ENCODE peak calls at places on chromosomes 12 and 14, in four cellular contexts. One of them, this sample, is unnamed.
A peak's percentile ranks its signal among the peaks of the same experiment; 100 is the strongest.

GRCh38 chr14:106872619-106873446 is 1346.5 kb downstream of the TMEM121 start:
- DNase-seq in left lung: peak; percentile 95
- DNase-seq in GM23338: peak; percentile 3
- DNase-seq in CD4-positive, CD25-positive, alpha-beta regulatory T cell: peak; percentile 69
- DNase-seq in this sample: peak; percentile 65

GRCh38 chr12:121766290-121767039 is 27.0 kb downstream of the RHOF start:
- DNase-seq in left lung: no peak
- DNase-seq in GM23338: no peak
- DNase-seq in CD4-positive, CD25-positive, alpha-beta regulatory T cell: no peak
- DNase-seq in this sample: no peak

GRCh38 chr14:75578099-75578785 is at the start of gene FLVCR2:
- DNase-seq in left lung: peak; percentile 97
- DNase-seq in CD4-positive, CD25-positive, alpha-beta regulatory T cell: peak; percentile 78
- DNase-seq in GM23338: peak; percentile 76
- DNase-seq in this sample: peak; percentile 48

GRCh38 chr12:112524676-112525425 is 106.1 kb downstream of the PTPN11 start:
- DNase-seq in CD4-positive, CD25-positive, alpha-beta regulatory T cell: no peak
- DNase-seq in GM23338: peak; percentile 44
- DNase-seq in left lung: no peak
- DNase-seq in this sample: no peak

GRCh38 chr14:92503756-92504491 is 9.7 kb upstream of the RIN3 start:
- DNase-seq in CD4-positive, CD25-positive, alpha-beta regulatory T cell: no peak
- DNase-seq in GM23338: no peak
- DNase-seq in left lung: no peak
- DNase-seq in this sample: no peak

GRCh38 chr12:94148841-94149780 is 734 bp downstream of the PLXNC1 start:
- DNase-seq in CD4-positive, CD25-positive, alpha-beta regulatory T cell: peak; percentile 63
- DNase-seq in left lung: peak; percentile 92
- DNase-seq in GM23338: peak; percentile 75
- DNase-seq in this sample: peak; percentile 26

GRCh38 chr14:57182760-57183503 is 85.8 kb downstream of the EXOC5 start:
- DNase-seq in GM23338: peak; percentile 74
- DNase-seq in left lung: no peak
- DNase-seq in CD4-positive, CD25-positive, alpha-beta regulatory T cell: no peak
- DNase-seq in this sample: no peak

GRCh38 chr12:124305776-124306685 is 11.1 kb downstream of the RFLNA start:
- DNase-seq in GM23338: no peak
- DNase-seq in left lung: peak; percentile 43
- DNase-seq in CD4-positive, CD25-positive, alpha-beta regulatory T cell: no peak
- DNase-seq in this sample: no peak

GRCh38 chr14:64954491-64955240 is 12.1 kb upstream of the GPX2 start:
- DNase-seq in left lung: no peak
- DNase-seq in CD4-positive, CD25-positive, alpha-beta regulatory T cell: no peak
- DNase-seq in GM23338: no peak
- DNase-seq in this sample: no peak

GRCh38 chr14:85415015-85415712 is 114.8 kb upstream of the FLRT2 start:
- DNase-seq in left lung: no peak
- DNase-seq in GM23338: peak; percentile 61
- DNase-seq in CD4-positive, CD25-positive, alpha-beta regulatory T cell: no peak
- DNase-seq in this sample: no peak

GRCh38 chr14:25833341-25834121 is 764.3 kb downstream of the NOVA1 start:
- DNase-seq in CD4-positive, CD25-positive, alpha-beta regulatory T cell: no peak
- DNase-seq in left lung: no peak
- DNase-seq in GM23338: peak; percentile 74
- DNase-seq in this sample: no peak

GRCh38 chr14:73712071-73712506 is 2.1 kb downstream of the PNMA1 start:
- DNase-seq in GM23338: no peak
- DNase-seq in CD4-positive, CD25-positive, alpha-beta regulatory T cell: peak; percentile 61
- DNase-seq in left lung: no peak
- DNase-seq in this sample: no peak

GRCh38 chr12:56996793-56997545 is 9.4 kb downstream of the ZBTB39 start:
- DNase-seq in left lung: no peak
- DNase-seq in CD4-positive, CD25-positive, alpha-beta regulatory T cell: no peak
- DNase-seq in GM23338: no peak
- DNase-seq in this sample: no peak

GRCh38 chr12:122888232-122888752 is 7.6 kb downstream of the VPS37B start:
- DNase-seq in CD4-positive, CD25-positive, alpha-beta regulatory T cell: peak; percentile 55
- DNase-seq in left lung: no peak
- DNase-seq in GM23338: peak; percentile 89
- DNase-seq in this sample: peak; percentile 46

GRCh38 chr14:90491868-90492560 is 95.2 kb downstream of the CALM1 start:
- DNase-seq in left lung: no peak
- DNase-seq in CD4-positive, CD25-positive, alpha-beta regulatory T cell: no peak
- DNase-seq in GM23338: no peak
- DNase-seq in this sample: no peak

GRCh38 chr14:20690848-20691640 is 2.5 kb downstream of the ANG start:
- DNase-seq in GM23338: peak; percentile 80
- DNase-seq in CD4-positive, CD25-positive, alpha-beta regulatory T cell: peak; percentile 79
- DNase-seq in left lung: no peak
- DNase-seq in this sample: peak; percentile 22

GRCh38 chr12:42587564-42588307 is 1.8 kb downstream of the PRICKLE1 start:
- DNase-seq in left lung: no peak
- DNase-seq in GM23338: no peak
- DNase-seq in CD4-positive, CD25-positive, alpha-beta regulatory T cell: no peak
- DNase-seq in this sample: no peak

GRCh38 chr12:104494137-104494815 is 37.5 kb downstream of the CHST11 start:
- DNase-seq in GM23338: no peak
- DNase-seq in left lung: no peak
- DNase-seq in CD4-positive, CD25-positive, alpha-beta regulatory T cell: peak; percentile 92
- DNase-seq in this sample: no peak

GRCh38 chr12:122501489-122501989 is 807 bp upstream of the ZCCHC8 start:
- DNase-seq in left lung: no peak
- DNase-seq in CD4-positive, CD25-positive, alpha-beta regulatory T cell: no peak
- DNase-seq in GM23338: no peak
- DNase-seq in this sample: no peak

GRCh38 chr12:46267618-46268348 is 1.1 kb downstream of the SLC38A1 start:
- DNase-seq in CD4-positive, CD25-positive, alpha-beta regulatory T cell: peak; percentile 60
- DNase-seq in GM23338: no peak
- DNase-seq in left lung: peak; percentile 78
- DNase-seq in this sample: peak; percentile 25

GRCh38 chr14:72907886-72908285 is 14.0 kb upstream of the DPF3 start:
- DNase-seq in GM23338: no peak
- DNase-seq in CD4-positive, CD25-positive, alpha-beta regulatory T cell: no peak
- DNase-seq in left lung: no peak
- DNase-seq in this sample: no peak

GRCh38 chr12:122111070-122111750 is 32.7 kb downstream of the MLXIP start:
- DNase-seq in CD4-positive, CD25-positive, alpha-beta regulatory T cell: peak; percentile 27
- DNase-seq in left lung: no peak
- DNase-seq in GM23338: no peak
- DNase-seq in this sample: no peak

GRCh38 chr12:128245890-128246289 is 21.1 kb upstream of the TMEM132C start:
- DNase-seq in CD4-positive, CD25-positive, alpha-beta regulatory T cell: no peak
- DNase-seq in GM23338: no peak
- DNase-seq in left lung: no peak
- DNase-seq in this sample: no peak

GRCh38 chr12:87413784-87414183 is 615.4 kb downstream of the C12orf50 start:
- DNase-seq in GM23338: no peak
- DNase-seq in CD4-positive, CD25-positive, alpha-beta regulatory T cell: no peak
- DNase-seq in left lung: no peak
- DNase-seq in this sample: no peak

GRCh38 chr12:52774629-52775250 is 2.4 kb downstream of the KRT76 start:
- DNase-seq in left lung: no peak
- DNase-seq in CD4-positive, CD25-positive, alpha-beta regulatory T cell: no peak
- DNase-seq in GM23338: no peak
- DNase-seq in this sample: no peak

GRCh38 chr14:58992935-58993334 is 195.5 kb upstream of the DAAM1 start:
- DNase-seq in left lung: no peak
- DNase-seq in CD4-positive, CD25-positive, alpha-beta regulatory T cell: no peak
- DNase-seq in GM23338: no peak
- DNase-seq in this sample: no peak

GRCh38 chr14:33465952-33466700 is 484.7 kb downstream of the EGLN3 start:
- DNase-seq in CD4-positive, CD25-positive, alpha-beta regulatory T cell: no peak
- DNase-seq in GM23338: no peak
- DNase-seq in left lung: no peak
- DNase-seq in this sample: no peak

GRCh38 chr14:94163806-94164205 is 10.3 kb upstream of the PPP4R4 start:
- DNase-seq in left lung: no peak
- DNase-seq in GM23338: peak; percentile 53
- DNase-seq in CD4-positive, CD25-positive, alpha-beta regulatory T cell: no peak
- DNase-seq in this sample: no peak

GRCh38 chr12:64915242-64915641 is 90.8 kb downstream of the TBC1D30 start:
- DNase-seq in GM23338: no peak
- DNase-seq in CD4-positive, CD25-positive, alpha-beta regulatory T cell: no peak
- DNase-seq in left lung: no peak
- DNase-seq in this sample: no peak

GRCh38 chr14:74656964-74657363 is 44.9 kb upstream of the LTBP2 start:
- DNase-seq in CD4-positive, CD25-positive, alpha-beta regulatory T cell: no peak
- DNase-seq in GM23338: no peak
- DNase-seq in left lung: no peak
- DNase-seq in this sample: no peak

GRCh38 chr12:45991289-45992249 is 1.2 kb upstream of the SCAF11 start:
- DNase-seq in left lung: peak; percentile 94
- DNase-seq in GM23338: peak; percentile 72
- DNase-seq in CD4-positive, CD25-positive, alpha-beta regulatory T cell: peak; percentile 78
- DNase-seq in this sample: peak; percentile 68

GRCh38 chr12:122051231-122051876 is 27.2 kb upstream of the MLXIP start:
- DNase-seq in CD4-positive, CD25-positive, alpha-beta regulatory T cell: no peak
- DNase-seq in GM23338: no peak
- DNase-seq in left lung: no peak
- DNase-seq in this sample: no peak

GRCh38 chr14:32073537-32074189 is 3.4 kb upstream of the ARHGAP5 start:
- DNase-seq in left lung: no peak
- DNase-seq in CD4-positive, CD25-positive, alpha-beta regulatory T cell: peak; percentile 88
- DNase-seq in GM23338: peak; percentile 88
- DNase-seq in this sample: peak; percentile 1

GRCh38 chr12:110600254-110600653 is 13.7 kb upstream of the TCTN1 start:
- DNase-seq in GM23338: peak; percentile 58
- DNase-seq in left lung: no peak
- DNase-seq in CD4-positive, CD25-positive, alpha-beta regulatory T cell: peak; percentile 77
- DNase-seq in this sample: no peak

GRCh38 chr12:520119-520518 is 60.4 kb downstream of the B4GALNT3 start:
- DNase-seq in GM23338: no peak
- DNase-seq in CD4-positive, CD25-positive, alpha-beta regulatory T cell: no peak
- DNase-seq in left lung: no peak
- DNase-seq in this sample: no peak

GRCh38 chr12:12379831-12380730 is 23.2 kb downstream of the BORCS5 start:
- DNase-seq in left lung: no peak
- DNase-seq in CD4-positive, CD25-positive, alpha-beta regulatory T cell: peak; percentile 77
- DNase-seq in GM23338: no peak
- DNase-seq in this sample: peak; percentile 24

GRCh38 chr12:74896186-74896585 is 313.5 kb downstream of the KCNC2 start:
- DNase-seq in left lung: no peak
- DNase-seq in CD4-positive, CD25-positive, alpha-beta regulatory T cell: no peak
- DNase-seq in GM23338: no peak
- DNase-seq in this sample: no peak

GRCh38 chr14:50117456-50117855 is 1.1 kb upstream of the VCPKMT start:
- DNase-seq in CD4-positive, CD25-positive, alpha-beta regulatory T cell: no peak
- DNase-seq in GM23338: no peak
- DNase-seq in left lung: no peak
- DNase-seq in this sample: no peak

GRCh38 chr14:50116221-50116956 is at the start of gene VCPKMT:
- DNase-seq in left lung: peak; percentile 99
- DNase-seq in GM23338: peak; percentile 97
- DNase-seq in CD4-positive, CD25-positive, alpha-beta regulatory T cell: peak; percentile 97
- DNase-seq in this sample: peak; percentile 88

GRCh38 chr14:50121506-50121905 is 5.1 kb upstream of the VCPKMT start:
- DNase-seq in left lung: no peak
- DNase-seq in CD4-positive, CD25-positive, alpha-beta regulatory T cell: no peak
- DNase-seq in GM23338: no peak
- DNase-seq in this sample: no peak

GRCh38 chr14:50113381-50113811 is 3.0 kb downstream of the VCPKMT start:
- DNase-seq in CD4-positive, CD25-positive, alpha-beta regulatory T cell: no peak
- DNase-seq in GM23338: no peak
- DNase-seq in left lung: no peak
- DNase-seq in this sample: no peak

DNA sequence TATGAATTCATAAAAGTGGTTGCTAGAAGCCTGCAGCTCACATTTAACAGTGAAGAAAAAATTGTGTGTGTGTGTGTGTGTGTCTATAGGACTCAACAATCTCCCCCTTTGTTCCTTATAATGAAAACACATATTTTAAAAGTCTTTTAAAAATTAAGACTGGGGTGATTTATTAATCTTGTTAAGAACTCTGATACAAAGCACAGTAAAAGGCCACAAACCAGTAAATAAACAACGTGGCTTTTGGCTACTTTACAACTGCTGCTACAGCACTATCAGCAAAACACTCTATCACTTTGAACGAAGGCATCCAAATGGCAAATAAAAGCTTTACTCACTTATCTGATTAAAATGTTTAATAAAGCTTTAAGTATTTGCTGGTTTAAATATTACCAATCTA is 614 bp upstream of the VCPKMT start:
- DNase-seq in GM23338: no peak
- DNase-seq in CD4-positive, CD25-positive, alpha-beta regulatory T cell: no peak
- DNase-seq in left lung: no peak
- DNase-seq in this sample: no peak
- H3K27ac ChIP-seq in GM23338: peak overlapping the region; percentile 87
- H3K27ac ChIP-seq in CD4-positive, CD25-positive, alpha-beta regulatory T cell: peak overlapping the region; percentile 94
- H3K27ac ChIP-seq in left lung: peak overlapping the region; percentile 84
- H3K27ac ChIP-seq in this sample: peak overlapping the region; percentile 92

DNA sequence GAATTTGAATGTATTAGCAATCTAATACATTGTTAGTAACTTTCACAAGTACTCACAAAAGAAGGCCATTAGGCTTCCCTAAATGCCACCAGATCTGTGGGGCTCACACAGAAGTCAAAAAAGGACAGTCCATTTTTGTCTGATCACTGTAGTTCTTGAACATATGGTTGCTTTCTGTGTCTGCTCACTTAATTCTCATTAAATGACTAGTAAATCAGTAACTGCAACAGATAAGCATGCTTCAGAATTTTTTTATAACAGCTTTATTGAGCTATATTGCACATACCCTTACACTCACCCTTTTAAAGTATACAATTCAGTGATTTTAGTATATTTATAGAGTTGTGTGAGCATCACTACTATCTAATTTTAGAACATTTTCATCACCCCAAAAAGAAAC is 71.4 kb downstream of the DENND5B start:
- DNase-seq in CD4-positive, CD25-positive, alpha-beta regulatory T cell: no peak
- DNase-seq in left lung: no peak
- DNase-seq in GM23338: no peak
- DNase-seq in this sample: no peak
- H3K4me3 ChIP-seq in CD4-positive, CD25-positive, alpha-beta regulatory T cell: no peak overlapping the region
- H3K4me3 ChIP-seq in left lung: no peak overlapping the region
- H3K4me3 ChIP-seq in GM23338: peak overlapping the region; percentile 6
- H3K4me3 ChIP-seq in this sample: no peak overlapping the region

GRCh38 chr12:120468271-120468845 is 1.2 kb downstream of the SRSF9 start:
- DNase-seq in GM23338: peak; percentile 76
- DNase-seq in CD4-positive, CD25-positive, alpha-beta regulatory T cell: peak; percentile 30
- DNase-seq in left lung: no peak
- DNase-seq in this sample: no peak
- H3K4me1 ChIP-seq in GM23338: peaks cover 10% of the 10 kb centered on the region
- H3K4me1 ChIP-seq in CD4-positive, CD25-positive, alpha-beta regulatory T cell: peaks cover 33% of the 10 kb centered on the region
- H3K4me1 ChIP-seq in left lung: peaks cover 10% of the 10 kb centered on the region
- H3K4me1 ChIP-seq in this sample: peaks cover 20% of the 10 kb centered on the region

DNA sequence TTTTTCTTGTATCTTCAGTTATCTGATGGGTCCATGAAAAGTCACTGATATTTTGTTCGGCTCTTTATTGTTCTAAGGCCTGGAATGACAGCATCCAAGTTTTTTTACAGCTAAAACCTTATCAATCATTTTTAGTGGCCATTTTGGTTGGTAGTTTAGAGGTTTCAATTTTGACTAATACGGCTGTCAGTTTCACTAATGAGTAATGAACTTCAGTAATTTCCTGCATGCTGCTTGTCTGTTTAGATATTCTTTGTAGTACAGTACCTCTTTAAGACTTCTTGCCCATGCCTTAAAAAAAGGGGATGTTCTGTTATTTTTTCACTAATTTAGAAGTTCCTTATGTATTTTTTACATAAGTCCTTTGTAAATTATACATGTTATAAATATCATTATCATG is 176.7 kb downstream of the LRFN5 start:
- DNase-seq in CD4-positive, CD25-positive, alpha-beta regulatory T cell: no peak
- DNase-seq in GM23338: no peak
- DNase-seq in left lung: no peak
- DNase-seq in this sample: no peak
- H3K27ac ChIP-seq in CD4-positive, CD25-positive, alpha-beta regulatory T cell: no peak overlapping the region
- H3K27ac ChIP-seq in GM23338: no peak overlapping the region
- H3K27ac ChIP-seq in left lung: no peak overlapping the region
- H3K27ac ChIP-seq in this sample: no peak overlapping the region

This sample was measured in effector memory CD4-positive, alpha-beta T cell.